ENCODE peak calls at places on chromosomes 7 and 10, in nine cellular contexts. U, R, I, M, O, T, X, W and N are unnamed samples.

GRCh38 chr10:80460399-80461207 is 6.5 kb downstream of the TSPAN14 start:
- DNase-seq in U (no peak), R (peak; percentile 56), I (peak; percentile 34), M (peak; percentile 80), O (peak; percentile 85), T (no peak), X (peak; percentile 93), W (no peak), N (no peak)

GRCh38 chr10:8017276-8017675 is 37.2 kb upstream of the GATA3 start:
- DNase-seq in U (no peak), R (no peak), I (no peak), M (no peak), O (no peak), T (no peak), X (no peak), W (no peak), N (no peak)

GRCh38 chr10:130814610-130815009 is 496.9 kb downstream of the TCERG1L start:
- DNase-seq in U (no peak), R (no peak), I (no peak), M (no peak), O (no peak), T (no peak), X (no peak), W (no peak), N (no peak)

GRCh38 chr10:78557433-78557925 is 511.3 kb upstream of the ZMIZ1 start:
- DNase-seq in U (no peak), R (no peak), I (no peak), M (no peak), O (no peak), T (no peak), X (no peak), W (no peak), N (no peak)

GRCh38 chr10:29465384-29465783 is 169.4 kb downstream of the SVIL start:
- DNase-seq in U (no peak), R (no peak), I (no peak), M (no peak), O (no peak), T (no peak), X (no peak), W (no peak), N (no peak)

GRCh38 chr7:115851291-115851690 is 179.3 kb downstream of the TFEC start:
- DNase-seq in U (no peak), R (peak; percentile 69), I (peak; percentile 26), M (peak; percentile 54), O (no peak), T (no peak), X (no peak), W (peak; percentile 13), N (no peak)

GRCh38 chr10:10460452-10460851 is 557.2 kb upstream of the CELF2 start:
- DNase-seq in U (no peak), R (no peak), I (no peak), M (no peak), O (no peak), T (no peak), X (no peak), W (no peak), N (no peak)

GRCh38 chr7:36188266-36188665 is 35.2 kb downstream of the EEPD1 start:
- DNase-seq in U (no peak), R (no peak), I (no peak), M (no peak), O (no peak), T (peak; percentile 44), X (no peak), W (no peak), N (peak; percentile 77)

GRCh38 chr7:104231054-104232046 is 23.5 kb upstream of the ORC5 start:
- DNase-seq in U (peak; percentile 18), R (peak; percentile 65), I (peak; percentile 33), M (peak; percentile 36), O (no peak), T (peak; percentile 58), X (peak; percentile 30), W (peak; percentile 57), N (no peak)

GRCh38 chr10:125048101-125048864 is 106.4 kb downstream of the ZRANB1 start:
- DNase-seq in U (peak; percentile 52), R (peak; percentile 83), I (peak; percentile 78), M (peak; percentile 88), O (peak; percentile 92), T (peak; percentile 91), X (peak; percentile 90), W (peak; percentile 91), N (peak; percentile 78)

GRCh38 chr7:133904766-133905165 is 222.4 kb upstream of the LRGUK start:
- DNase-seq in U (no peak), R (no peak), I (no peak), M (no peak), O (no peak), T (no peak), X (no peak), W (no peak), N (no peak)

GRCh38 chr7:77351539-77352004 is 64.6 kb downstream of the GSAP start:
- DNase-seq in U (peak; percentile 29), R (peak; percentile 100), I (no peak), M (no peak), O (no peak), T (no peak), X (no peak), W (no peak), N (no peak)

GRCh38 chr7:42014625-42015412 is 222.2 kb downstream of the GLI3 start:
- DNase-seq in U (no peak), R (peak; percentile 78), I (no peak), M (peak; percentile 44), O (no peak), T (peak; percentile 50), X (peak; percentile 70), W (peak; percentile 61), N (no peak)
- TF ChIP-seq CTCF in U (no peak), R (peak; percentile 97), I (peak; percentile 60), M (peak; percentile 88), O (peak; percentile 72), T (peak; percentile 75), X (peak; percentile 71), W (peak; percentile 70), N (peak; percentile 86)

GRCh38 chr10:3785251-3785848 is 341 bp upstream of the KLF6 start:
- DNase-seq in U (peak; percentile 98), R (peak; percentile 93), I (peak; percentile 98), M (peak; percentile 91), O (peak; percentile 99), T (peak; percentile 98), X (peak; percentile 99), W (peak; percentile 92), N (peak; percentile 99)

GRCh38 chr10:3783721-3784432 is 1.1 kb downstream of the KLF6 start:
- DNase-seq in U (peak; percentile 28), R (peak; percentile 83), I (no peak), M (no peak), O (no peak), T (no peak), X (peak; percentile 73), W (peak; percentile 13), N (peak; percentile 77)

GRCh38 chr10:3783313-3783689 is 1.7 kb downstream of the KLF6 start:
- DNase-seq in U (peak; percentile 57), R (peak; percentile 74), I (peak; percentile 55), M (no peak), O (no peak), T (peak; percentile 55), X (peak; percentile 58), W (peak; percentile 33), N (peak; percentile 74)

GRCh38 chr10:3785849-3786290 is 861 bp upstream of the KLF6 start:
- DNase-seq in U (no peak), R (no peak), I (no peak), M (no peak), O (no peak), T (peak; percentile 42), X (peak; percentile 58), W (no peak), N (peak; percentile 46)

GRCh38 chr10:3784510-3785250 is at the start of gene KLF6:
- DNase-seq in U (no peak), R (no peak), I (no peak), M (no peak), O (no peak), T (no peak), X (peak; percentile 44), W (no peak), N (no peak)
- TF ChIP-seq CTCF in U (no peak), R (no peak), I (no peak), M (no peak), O (no peak), T (no peak), X (no peak), W (no peak), N (no peak)

GRCh38 chr7:107194051-107194450 is 25.2 kb downstream of the HBP1 start:
- DNase-seq in U (no peak), R (no peak), I (no peak), M (no peak), O (no peak), T (no peak), X (no peak), W (no peak), N (no peak)
- TF ChIP-seq CTCF in U (no peak), R (no peak), I (no peak), M (no peak), O (no peak), T (no peak), X (no peak), W (no peak), N (no peak)

GRCh38 chr10:72258617-72259016 is 15.1 kb upstream of the DDIT4 start:
- DNase-seq in U (no peak), R (no peak), I (no peak), M (no peak), O (no peak), T (no peak), X (no peak), W (no peak), N (no peak)

GRCh38 chr10:72261323-72262018 is 12.3 kb upstream of the DDIT4 start:
- DNase-seq in U (peak; percentile 59), R (peak; percentile 67), I (no peak), M (no peak), O (no peak), T (no peak), X (peak; percentile 46), W (no peak), N (no peak)

GRCh38 chr10:72259491-72260214 is 14.1 kb upstream of the DDIT4 start:
- DNase-seq in U (no peak), R (peak; percentile 41), I (peak; percentile 87), M (no peak), O (no peak), T (no peak), X (no peak), W (no peak), N (peak; percentile 56)

GRCh38 chr10:72260215-72260587 is 13.5 kb upstream of the DDIT4 start:
- DNase-seq in U (no peak), R (no peak), I (no peak), M (no peak), O (no peak), T (no peak), X (no peak), W (no peak), N (no peak)

DNA sequence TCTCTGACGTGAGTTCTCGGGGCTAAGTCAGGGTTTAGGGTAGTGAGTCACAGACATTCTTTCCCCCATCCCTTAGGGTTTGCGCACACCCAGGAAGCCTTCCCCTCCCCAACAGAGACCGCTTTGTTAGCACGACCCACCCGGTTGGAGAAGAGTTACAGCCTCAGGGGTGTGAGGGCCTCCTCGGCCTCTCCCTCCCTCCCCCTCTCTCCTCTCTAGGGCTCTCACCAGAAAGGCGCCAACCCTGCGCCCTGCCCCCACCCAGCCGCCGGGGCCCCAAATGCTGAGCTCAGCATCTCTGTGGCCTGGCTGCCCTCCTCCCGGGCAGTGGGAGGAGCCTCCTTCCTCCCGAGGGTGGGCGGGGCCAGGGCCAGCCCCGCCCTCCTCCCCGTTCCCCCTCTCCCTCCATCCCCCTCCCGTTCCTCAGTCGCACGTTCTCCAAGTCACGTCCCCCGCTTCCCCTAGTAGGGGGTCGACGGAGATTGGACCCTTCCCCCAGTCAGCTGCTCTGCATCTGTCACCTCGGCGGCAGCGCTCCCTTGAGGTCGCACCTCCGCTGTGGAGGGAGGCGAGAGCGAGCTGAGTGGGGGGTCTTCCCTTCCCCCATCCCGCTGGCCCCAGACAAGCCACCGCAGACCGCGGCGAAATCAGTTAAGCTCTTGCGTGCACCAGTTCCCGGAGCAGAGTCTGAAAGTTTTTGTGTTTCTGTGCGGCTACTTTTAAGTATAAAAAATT is 13.0 kb upstream of the DDIT4 start:
- DNase-seq in U (peak; percentile 70), R (peak; percentile 84), I (peak; percentile 85), M (no peak), O (peak; percentile 91), T (peak; percentile 96), X (peak; percentile 89), W (peak; percentile 87), N (peak; percentile 88)
- TF ChIP-seq CTCF in U (no peak), R (peak; percentile 10), I (no peak), M (no peak), O (no peak), T (no peak), X (no peak), W (peak; percentile 22), N (no peak)